ENCODE peak calls at places on chromosomes 6 and 20, in five cellular contexts. One of them, this sample, is unnamed. For H3K4me1, the result is how much of the 10 kb centered on the place peaks cover.

GRCh38 chr6:157717266-157717870 is 105.7 kb upstream of the SNX9 start:
- DNase-seq in HepG2: no peak
- DNase-seq in endothelial cell of umbilical vein: no peak
- DNase-seq in cardiac muscle cell: no peak
- DNase-seq in spleen: no peak
- DNase-seq in this sample: no peak

GRCh38 chr6:11172501-11173337 is 59.7 kb downstream of the NEDD9 start:
- DNase-seq in cardiac muscle cell: peak
- DNase-seq in HepG2: peak
- DNase-seq in spleen: peak
- DNase-seq in endothelial cell of umbilical vein: peak
- DNase-seq in this sample: peak

GRCh38 chr6:158770533-158770932 is 48.6 kb downstream of the EZR start:
- DNase-seq in cardiac muscle cell: no peak
- DNase-seq in HepG2: no peak
- DNase-seq in endothelial cell of umbilical vein: no peak
- DNase-seq in spleen: no peak
- DNase-seq in this sample: no peak

GRCh38 chr6:106056060-106056737 is 29.9 kb upstream of the PRDM1 start:
- DNase-seq in cardiac muscle cell: no peak
- DNase-seq in HepG2: no peak
- DNase-seq in spleen: no peak
- DNase-seq in endothelial cell of umbilical vein: no peak
- DNase-seq in this sample: no peak

GRCh38 chr6:110255356-110255755 is 75.1 kb downstream of the CDC40 start:
- DNase-seq in cardiac muscle cell: peak
- DNase-seq in spleen: no peak
- DNase-seq in endothelial cell of umbilical vein: peak
- DNase-seq in HepG2: no peak
- DNase-seq in this sample: peak

GRCh38 chr6:147043994-147044477 is 160.2 kb upstream of the STXBP5 start:
- DNase-seq in HepG2: no peak
- DNase-seq in cardiac muscle cell: no peak
- DNase-seq in spleen: no peak
- DNase-seq in endothelial cell of umbilical vein: peak
- DNase-seq in this sample: no peak

GRCh38 chr6:39204646-39205244 is 24.5 kb downstream of the KCNK5 start:
- DNase-seq in spleen: no peak
- DNase-seq in HepG2: no peak
- DNase-seq in endothelial cell of umbilical vein: no peak
- DNase-seq in cardiac muscle cell: no peak
- DNase-seq in this sample: no peak

GRCh38 chr6:131292145-131292938 is 157.1 kb downstream of the AKAP7 start:
- DNase-seq in endothelial cell of umbilical vein: no peak
- DNase-seq in cardiac muscle cell: peak
- DNase-seq in HepG2: peak
- DNase-seq in spleen: no peak
- DNase-seq in this sample: no peak

GRCh38 chr6:100160913-100161312 is 166.9 kb upstream of the MCHR2 start:
- DNase-seq in HepG2: no peak
- DNase-seq in cardiac muscle cell: no peak
- DNase-seq in spleen: no peak
- DNase-seq in endothelial cell of umbilical vein: no peak
- DNase-seq in this sample: no peak

GRCh38 chr6:158266131-158266530 is 46.1 kb upstream of the TULP4 start:
- DNase-seq in spleen: no peak
- DNase-seq in endothelial cell of umbilical vein: no peak
- DNase-seq in HepG2: no peak
- DNase-seq in cardiac muscle cell: no peak
- DNase-seq in this sample: peak

GRCh38 chr6:32752580-32752979 is 10.8 kb downstream of the HLA-DQB2 start:
- DNase-seq in HepG2: no peak
- DNase-seq in spleen: no peak
- DNase-seq in endothelial cell of umbilical vein: no peak
- DNase-seq in cardiac muscle cell: no peak
- DNase-seq in this sample: peak

GRCh38 chr20:49508435-49509199 is 26.1 kb upstream of the KCNB1 start:
- DNase-seq in endothelial cell of umbilical vein: peak
- DNase-seq in cardiac muscle cell: peak
- DNase-seq in spleen: no peak
- DNase-seq in HepG2: peak
- DNase-seq in this sample: peak

GRCh38 chr20:37308098-37309050 is 18.9 kb downstream of the MANBAL start:
- DNase-seq in HepG2: no peak
- DNase-seq in cardiac muscle cell: no peak
- DNase-seq in endothelial cell of umbilical vein: no peak
- DNase-seq in spleen: no peak
- DNase-seq in this sample: no peak

GRCh38 chr20:23112595-23112994 is 26.5 kb upstream of the CD93 start:
- DNase-seq in spleen: peak
- DNase-seq in endothelial cell of umbilical vein: no peak
- DNase-seq in cardiac muscle cell: no peak
- DNase-seq in HepG2: no peak
- DNase-seq in this sample: no peak

GRCh38 chr6:167571550-167571949 is 246.7 kb downstream of the TTLL2 start:
- DNase-seq in endothelial cell of umbilical vein: no peak
- DNase-seq in spleen: no peak
- DNase-seq in HepG2: no peak
- DNase-seq in cardiac muscle cell: no peak
- DNase-seq in this sample: no peak

GRCh38 chr6:37150314-37150713 is 19.6 kb upstream of the PIM1 start:
- DNase-seq in cardiac muscle cell: no peak
- DNase-seq in endothelial cell of umbilical vein: no peak
- DNase-seq in HepG2: no peak
- DNase-seq in spleen: no peak
- DNase-seq in this sample: no peak

GRCh38 chr20:44702776-44703175 is 12.4 kb upstream of the CCN5 start:
- DNase-seq in HepG2: no peak
- DNase-seq in spleen: peak
- DNase-seq in cardiac muscle cell: no peak
- DNase-seq in endothelial cell of umbilical vein: peak
- DNase-seq in this sample: no peak

GRCh38 chr20:56941101-56941686 is 312.1 kb downstream of the TFAP2C start:
- DNase-seq in HepG2: no peak
- DNase-seq in spleen: no peak
- DNase-seq in cardiac muscle cell: no peak
- DNase-seq in endothelial cell of umbilical vein: no peak
- DNase-seq in this sample: no peak

GRCh38 chr6:39791311-39791710 is 865 bp upstream of the DAAM2 start:
- DNase-seq in cardiac muscle cell: no peak
- DNase-seq in spleen: no peak
- DNase-seq in endothelial cell of umbilical vein: no peak
- DNase-seq in HepG2: peak
- DNase-seq in this sample: no peak

GRCh38 chr6:53258076-53258773 is 90.5 kb downstream of the ELOVL5 start:
- DNase-seq in spleen: no peak
- DNase-seq in HepG2: no peak
- DNase-seq in cardiac muscle cell: no peak
- DNase-seq in endothelial cell of umbilical vein: no peak
- DNase-seq in this sample: no peak

GRCh38 chr6:11804135-11804534 is 25.5 kb upstream of the ADTRP start:
- DNase-seq in cardiac muscle cell: no peak
- DNase-seq in HepG2: no peak
- DNase-seq in endothelial cell of umbilical vein: no peak
- DNase-seq in spleen: no peak
- DNase-seq in this sample: no peak

GRCh38 chr6:5498579-5498899 is 237.2 kb downstream of the FARS2 start:
- DNase-seq in spleen: no peak
- DNase-seq in endothelial cell of umbilical vein: peak
- DNase-seq in HepG2: no peak
- DNase-seq in cardiac muscle cell: no peak
- DNase-seq in this sample: no peak

GRCh38 chr6:33314943-33315752 is 1.3 kb upstream of the TAPBP start:
- DNase-seq in cardiac muscle cell: no peak
- DNase-seq in spleen: peak
- DNase-seq in HepG2: no peak
- DNase-seq in endothelial cell of umbilical vein: peak
- DNase-seq in this sample: peak

GRCh38 chr6:42390228-42390934 is 61.3 kb downstream of the TRERF1 start:
- DNase-seq in HepG2: no peak
- DNase-seq in spleen: no peak
- DNase-seq in cardiac muscle cell: no peak
- DNase-seq in endothelial cell of umbilical vein: no peak
- DNase-seq in this sample: no peak

GRCh38 chr6:36977470-36977941 is 8.5 kb downstream of the MTCH1 start:
- DNase-seq in HepG2: no peak
- DNase-seq in endothelial cell of umbilical vein: no peak
- DNase-seq in spleen: peak
- DNase-seq in cardiac muscle cell: no peak
- DNase-seq in this sample: no peak

GRCh38 chr6:106381871-106382270 is 21.4 kb downstream of the CRYBG1 start:
- DNase-seq in cardiac muscle cell: peak
- DNase-seq in HepG2: no peak
- DNase-seq in endothelial cell of umbilical vein: no peak
- DNase-seq in spleen: no peak
- DNase-seq in this sample: peak

GRCh38 chr6:14682821-14683220 is 563.0 kb upstream of the JARID2 start:
- DNase-seq in endothelial cell of umbilical vein: no peak
- DNase-seq in HepG2: no peak
- DNase-seq in spleen: no peak
- DNase-seq in cardiac muscle cell: no peak
- DNase-seq in this sample: peak

GRCh38 chr6:106087548-106088325 is 1.6 kb downstream of the PRDM1 start:
- DNase-seq in HepG2: no peak
- DNase-seq in cardiac muscle cell: peak
- DNase-seq in spleen: no peak
- DNase-seq in endothelial cell of umbilical vein: peak
- DNase-seq in this sample: peak

GRCh38 chr6:30463651-30464618 is 25.4 kb upstream of the HLA-E start:
- DNase-seq in spleen: peak
- DNase-seq in HepG2: peak
- DNase-seq in endothelial cell of umbilical vein: no peak
- DNase-seq in cardiac muscle cell: no peak
- DNase-seq in this sample: peak

GRCh38 chr20:46012926-46013825 is 4.5 kb downstream of the MMP9 start:
- DNase-seq in endothelial cell of umbilical vein: no peak
- DNase-seq in HepG2: no peak
- DNase-seq in cardiac muscle cell: no peak
- DNase-seq in spleen: peak
- DNase-seq in this sample: no peak
- H3K4me1 ChIP-seq in endothelial cell of umbilical vein: under half
- H3K4me1 ChIP-seq in HepG2: under half
- H3K4me1 ChIP-seq in cardiac muscle cell: under half
- H3K4me1 ChIP-seq in spleen: under half
- H3K4me1 ChIP-seq in this sample: under half

GRCh38 chr6:34445313-34445860 is 19.5 kb upstream of the RPS10 start:
- DNase-seq in cardiac muscle cell: no peak
- DNase-seq in HepG2: no peak
- DNase-seq in spleen: no peak
- DNase-seq in endothelial cell of umbilical vein: no peak
- DNase-seq in this sample: peak

GRCh38 chr6:34447381-34447780 is 18.5 kb upstream of the PACSIN1 start:
- DNase-seq in HepG2: no peak
- DNase-seq in cardiac muscle cell: no peak
- DNase-seq in spleen: no peak
- DNase-seq in endothelial cell of umbilical vein: no peak
- DNase-seq in this sample: no peak

GRCh38 chr6:34447915-34448314 is 18.0 kb upstream of the PACSIN1 start:
- DNase-seq in endothelial cell of umbilical vein: no peak
- DNase-seq in cardiac muscle cell: peak
- DNase-seq in spleen: no peak
- DNase-seq in HepG2: no peak
- DNase-seq in this sample: peak

GRCh38 chr6:34455831-34456230 is 10.0 kb upstream of the PACSIN1 start:
- DNase-seq in spleen: peak
- DNase-seq in endothelial cell of umbilical vein: no peak
- DNase-seq in cardiac muscle cell: no peak
- DNase-seq in HepG2: no peak
- DNase-seq in this sample: no peak

GRCh38 chr6:34451192-34451591 is 14.7 kb upstream of the PACSIN1 start:
- DNase-seq in HepG2: no peak
- DNase-seq in spleen: no peak
- DNase-seq in cardiac muscle cell: no peak
- DNase-seq in endothelial cell of umbilical vein: no peak
- DNase-seq in this sample: no peak
- H3K4me1 ChIP-seq in HepG2: under half
- H3K4me1 ChIP-seq in spleen: under half
- H3K4me1 ChIP-seq in cardiac muscle cell: under half
- H3K4me1 ChIP-seq in endothelial cell of umbilical vein: under half
- H3K4me1 ChIP-seq in this sample: under half

DNA sequence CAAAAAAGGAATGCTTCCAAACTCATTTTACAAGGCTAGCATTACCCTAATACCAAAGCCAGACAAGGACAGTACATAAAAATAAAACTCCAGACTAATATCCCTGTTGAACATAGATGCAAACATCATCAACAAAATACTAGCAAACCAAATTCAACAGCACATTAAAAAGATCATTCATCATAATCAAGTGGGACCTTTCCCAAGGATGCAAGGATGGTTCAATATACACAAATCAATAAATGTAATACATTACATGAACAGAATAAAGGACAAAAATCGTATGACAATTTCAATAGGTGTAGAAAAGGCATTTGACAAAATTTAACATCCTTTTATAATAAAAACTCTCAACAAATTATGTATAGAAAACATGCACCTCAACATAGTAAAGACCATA is 66.6 kb upstream of the CNR1 start:
- DNase-seq in spleen: no peak
- DNase-seq in endothelial cell of umbilical vein: no peak
- DNase-seq in HepG2: no peak
- DNase-seq in cardiac muscle cell: no peak
- DNase-seq in this sample: no peak
- H3K4me1 ChIP-seq in spleen: under half
- H3K4me1 ChIP-seq in endothelial cell of umbilical vein: under half
- H3K4me1 ChIP-seq in HepG2: under half
- H3K4me1 ChIP-seq in cardiac muscle cell: under half
- H3K4me1 ChIP-seq in this sample: under half

GRCh38 chr6:161302949-161303348 is 29.1 kb upstream of the AGPAT4 start:
- DNase-seq in endothelial cell of umbilical vein: no peak
- DNase-seq in spleen: no peak
- DNase-seq in cardiac muscle cell: no peak
- DNase-seq in HepG2: no peak
- DNase-seq in this sample: no peak

GRCh38 chr6:161300823-161301222 is 27.0 kb upstream of the AGPAT4 start:
- DNase-seq in endothelial cell of umbilical vein: no peak
- DNase-seq in spleen: no peak
- DNase-seq in cardiac muscle cell: no peak
- DNase-seq in HepG2: no peak
- DNase-seq in this sample: no peak

GRCh38 chr6:161303628-161304340 is 29.9 kb upstream of the AGPAT4 start:
- DNase-seq in HepG2: no peak
- DNase-seq in cardiac muscle cell: no peak
- DNase-seq in spleen: no peak
- DNase-seq in endothelial cell of umbilical vein: no peak
- DNase-seq in this sample: peak

GRCh38 chr6:161305860-161306259 is 32.0 kb upstream of the AGPAT4 start:
- DNase-seq in HepG2: no peak
- DNase-seq in endothelial cell of umbilical vein: no peak
- DNase-seq in spleen: no peak
- DNase-seq in cardiac muscle cell: no peak
- DNase-seq in this sample: no peak

DNA sequence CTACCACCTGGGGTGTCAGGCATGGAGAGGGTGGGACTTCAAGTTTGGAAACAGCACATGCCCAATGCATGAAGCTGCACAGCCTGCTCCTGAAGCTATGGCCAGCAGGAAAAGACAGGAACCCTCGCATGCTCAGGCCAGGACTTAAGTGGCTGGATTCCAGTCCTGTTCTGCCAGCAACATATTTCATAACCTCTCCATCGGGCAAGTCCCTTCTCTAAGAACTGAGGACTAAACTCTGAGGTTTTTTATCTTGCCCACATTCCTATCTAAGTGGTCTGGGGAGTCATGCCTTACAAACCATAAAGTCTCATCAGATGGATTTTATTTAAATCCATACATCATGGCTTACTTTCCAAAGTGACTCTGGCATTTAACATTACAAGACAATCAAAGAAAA is 27.5 kb upstream of the AGPAT4 start:
- DNase-seq in HepG2: no peak
- DNase-seq in spleen: no peak
- DNase-seq in cardiac muscle cell: peak
- DNase-seq in endothelial cell of umbilical vein: no peak
- DNase-seq in this sample: no peak
- H3K4me1 ChIP-seq in HepG2: under half
- H3K4me1 ChIP-seq in spleen: under half
- H3K4me1 ChIP-seq in cardiac muscle cell: under half
- H3K4me1 ChIP-seq in endothelial cell of umbilical vein: under half
- H3K4me1 ChIP-seq in this sample: under half